ENCODE peak calls at places on chromosomes 6 and 20, in four cellular contexts. B, K, Q and G are unnamed samples.

GRCh38 chr6:168387426-168387825 is 53.6 kb upstream of the SMOC2 start:
- DNase-seq in B (no peak), K (no peak), Q (no peak), G (no peak)

GRCh38 chr6:111989743-111990142 is 64.2 kb upstream of the CCN6 start:
- DNase-seq in B (no peak), K (no peak), Q (no peak), G (no peak)

GRCh38 chr20:5900908-5901307 is 49.4 kb downstream of the TRMT6 start:
- DNase-seq in B (no peak), K (no peak), Q (no peak), G (no peak)

GRCh38 chr6:12818324-12818723 is 101.8 kb downstream of the PHACTR1 start:
- DNase-seq in B (no peak), K (no peak), Q (no peak), G (no peak)

GRCh38 chr6:27472182-27472616 is 706 bp downstream of the ZNF184 start:
- DNase-seq in B (peak), K (peak), Q (peak), G (peak)

GRCh38 chr20:38751360-38751976 is 3.2 kb downstream of the ACTR5 start:
- DNase-seq in B (peak), K (peak), Q (peak), G (peak)

GRCh38 chr20:56626367-56627121 is 2.6 kb upstream of the TFAP2C start:
- DNase-seq in B (no peak), K (peak), Q (no peak), G (peak)

GRCh38 chr6:22631101-22631500 is 61.7 kb downstream of the HDGFL1 start:
- DNase-seq in B (no peak), K (no peak), Q (no peak), G (no peak)

GRCh38 chr6:16271415-16271814 is 33.0 kb downstream of the GMPR start:
- DNase-seq in B (no peak), K (no peak), Q (no peak), G (no peak)

GRCh38 chr20:58716476-58717277 is 24.1 kb downstream of the NPEPL1 start:
- DNase-seq in B (peak), K (no peak), Q (no peak), G (no peak)

GRCh38 chr20:44646023-44646640 is 5.4 kb downstream of the ADA start:
- DNase-seq in B (no peak), K (no peak), Q (no peak), G (no peak)

GRCh38 chr20:59253779-59254319 is 46.6 kb upstream of the EDN3 start:
- DNase-seq in B (no peak), K (no peak), Q (no peak), G (no peak)

GRCh38 chr20:5168582-5169396 is 42.0 kb downstream of the CDS2 start:
- DNase-seq in B (no peak), K (no peak), Q (no peak), G (no peak)

GRCh38 chr6:31351734-31352496 is 5.1 kb downstream of the HLA-B start:
- DNase-seq in B (no peak), K (no peak), Q (no peak), G (no peak)

GRCh38 chr6:151847064-151847463 is 39.6 kb downstream of the ESR1 start:
- DNase-seq in B (peak), K (no peak), Q (no peak), G (no peak)

GRCh38 chr6:34536251-34536958 is 19.7 kb downstream of the SPDEF start:
- DNase-seq in B (no peak), K (no peak), Q (no peak), G (no peak)

GRCh38 chr6:143183735-143184134 is 123.0 kb downstream of the AIG1 start:
- DNase-seq in B (no peak), K (no peak), Q (no peak), G (no peak)

GRCh38 chr6:30883743-30884520 is at the start of gene DDR1:
- DNase-seq in B (peak), K (peak), Q (no peak), G (no peak)

GRCh38 chr6:106369739-106370138 is 9.2 kb downstream of the CRYBG1 start:
- DNase-seq in B (no peak), K (no peak), Q (no peak), G (no peak)

GRCh38 chr6:73706971-73707370 is 11.0 kb downstream of the CD109 start:
- DNase-seq in B (no peak), K (no peak), Q (no peak), G (no peak)

GRCh38 chr20:24872291-24873014 is 76.6 kb upstream of the CST7 start:
- DNase-seq in B (no peak), K (no peak), Q (no peak), G (no peak)

GRCh38 chr20:57217802-57218201 is 48.6 kb downstream of the BMP7 start:
- DNase-seq in B (no peak), K (no peak), Q (no peak), G (no peak)

GRCh38 chr20:14609328-14610221 is 272.2 kb upstream of the FLRT3 start:
- DNase-seq in B (peak), K (no peak), Q (no peak), G (no peak)

GRCh38 chr6:113564401-113565161 is 292.6 kb upstream of the MARCKS start:
- DNase-seq in B (peak), K (no peak), Q (no peak), G (no peak)

GRCh38 chr6:135990437-135990836 is 138.9 kb downstream of the PDE7B start:
- DNase-seq in B (no peak), K (no peak), Q (no peak), G (no peak)

GRCh38 chr6:85498596-85499258 is 48.8 kb downstream of the NT5E start:
- DNase-seq in B (peak), K (no peak), Q (no peak), G (peak)

DNA sequence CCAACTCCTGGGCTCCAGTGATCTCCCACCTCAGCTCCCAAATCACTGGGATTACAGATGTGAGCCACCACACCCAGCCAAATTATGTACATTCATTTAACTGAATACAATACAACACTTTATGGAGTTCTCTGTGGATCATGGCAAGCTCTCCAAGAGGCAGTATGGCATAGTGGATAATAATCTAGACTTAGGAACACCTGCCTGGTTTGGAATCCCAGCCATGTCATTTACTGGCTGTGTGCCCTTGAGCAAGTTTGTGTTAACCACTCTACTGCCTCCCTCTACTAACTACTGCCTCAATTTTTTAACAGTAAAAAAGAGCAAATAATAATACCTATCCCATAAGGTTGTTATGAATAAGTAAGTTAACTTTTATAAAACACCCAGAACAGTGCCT is 1.9 kb upstream of the ETV7 start:
- DNase-seq in B (no peak), K (no peak), Q (no peak), G (no peak)
- TF ChIP-seq TCF7L2 in B (no peak), K (no peak), Q (no peak), G (no peak)

DNA sequence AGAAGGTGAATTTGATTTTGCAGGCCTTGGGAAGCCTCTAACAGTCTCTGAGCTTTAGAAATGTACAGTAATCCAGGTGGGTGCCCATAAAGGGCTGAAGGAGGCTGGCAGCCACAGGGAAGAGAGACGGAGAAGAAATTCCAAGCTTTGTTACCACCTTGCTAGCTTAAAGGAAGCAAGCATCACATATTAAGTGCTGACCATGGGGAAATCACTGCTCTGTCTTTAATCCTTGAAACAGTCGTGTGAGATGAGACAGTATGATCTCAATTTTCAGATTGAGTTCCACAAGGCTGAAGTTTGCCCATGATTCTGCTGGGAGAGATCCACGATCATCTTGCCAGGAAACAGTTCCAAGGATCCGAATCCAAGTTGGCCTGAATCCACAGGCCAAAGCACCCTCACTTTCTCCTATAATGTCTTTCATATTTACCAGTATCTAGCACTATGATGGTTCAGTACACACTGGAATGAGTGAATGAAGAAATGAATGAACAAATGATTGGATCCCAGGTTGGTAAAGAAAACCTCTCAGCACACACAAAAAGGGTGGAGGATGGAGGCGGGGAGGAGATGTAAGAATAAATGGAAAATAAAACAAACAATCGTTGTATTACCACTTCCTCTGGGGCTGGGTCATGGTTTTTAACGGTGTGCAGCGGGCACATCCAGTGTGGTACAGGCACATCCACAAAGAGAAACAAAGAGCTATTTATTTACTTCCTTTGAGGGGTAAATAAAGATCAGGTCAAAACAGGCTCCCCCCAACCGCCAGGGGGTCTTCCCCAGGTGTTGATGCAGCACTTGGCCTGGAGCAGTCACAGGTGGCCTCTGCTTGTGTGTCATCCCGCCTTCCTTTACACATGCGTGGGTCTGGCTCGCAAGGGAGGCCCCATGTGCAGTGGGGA is 28.2 kb upstream of the TAF8 start:
- DNase-seq in B (no peak), K (no peak), Q (no peak), G (no peak)
- TF ChIP-seq TCF7L2 in B (no peak), K (no peak), Q (no peak), G (no peak)

GRCh38 chr6:162580619-162581018 is 146.9 kb downstream of the PRKN start:
- DNase-seq in B (peak), K (no peak), Q (no peak), G (no peak)

GRCh38 chr6:162572240-162572639 is 155.3 kb downstream of the PRKN start:
- DNase-seq in B (no peak), K (no peak), Q (no peak), G (no peak)

DNA sequence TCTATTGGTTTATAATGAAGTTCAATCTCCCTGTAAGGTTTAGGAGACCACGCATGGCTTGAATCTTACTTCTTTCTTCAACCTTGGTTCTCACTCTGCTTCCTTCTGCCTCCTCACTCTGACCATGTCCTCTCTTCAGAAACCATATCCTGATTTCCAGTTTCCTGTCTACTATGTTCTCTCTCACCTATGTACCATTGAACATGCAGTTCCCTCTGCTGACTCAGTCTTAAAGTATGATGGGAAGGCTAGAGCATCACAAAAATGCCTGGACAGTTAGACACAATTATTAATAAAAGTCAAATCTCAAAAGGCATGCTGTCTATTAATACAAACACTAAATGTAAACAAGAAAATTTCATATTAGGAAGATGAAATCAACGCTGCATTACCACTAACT is 151.6 kb downstream of the PRKN start:
- DNase-seq in B (no peak), K (no peak), Q (no peak), G (no peak)
- TF ChIP-seq TCF7L2 in B (no peak), K (no peak), Q (no peak), G (no peak)

DNA sequence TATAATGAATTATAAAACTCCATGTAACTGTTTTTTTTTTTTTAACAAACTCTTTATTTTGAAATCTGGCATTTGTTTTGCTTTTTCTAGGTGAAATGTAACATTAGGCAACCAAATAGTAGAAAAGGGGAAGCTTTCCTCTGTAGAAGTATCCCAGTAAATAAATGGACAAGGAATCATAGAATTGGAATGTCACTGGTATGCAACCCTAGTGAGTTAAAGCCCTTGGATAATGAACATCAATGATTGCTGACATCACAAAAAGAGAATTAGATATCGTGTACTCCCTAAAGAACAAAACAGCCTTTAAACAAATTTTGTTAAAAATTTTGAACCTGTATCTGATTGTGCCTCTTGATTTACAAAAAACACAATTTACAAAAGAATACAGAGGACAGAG is 93.9 kb upstream of the OGFRL1 start:
- DNase-seq in B (no peak), K (no peak), Q (no peak), G (no peak)
- TF ChIP-seq TCF7L2 in B (no peak), K (no peak), Q (no peak), G (no peak)

GRCh38 chr6:6008648-6009421 is 2.1 kb upstream of the NRN1 start:
- DNase-seq in B (peak), K (peak), Q (no peak), G (peak)
- TF ChIP-seq TCF7L2 in B (no peak), K (no peak), Q (no peak), G (no peak)

DNA sequence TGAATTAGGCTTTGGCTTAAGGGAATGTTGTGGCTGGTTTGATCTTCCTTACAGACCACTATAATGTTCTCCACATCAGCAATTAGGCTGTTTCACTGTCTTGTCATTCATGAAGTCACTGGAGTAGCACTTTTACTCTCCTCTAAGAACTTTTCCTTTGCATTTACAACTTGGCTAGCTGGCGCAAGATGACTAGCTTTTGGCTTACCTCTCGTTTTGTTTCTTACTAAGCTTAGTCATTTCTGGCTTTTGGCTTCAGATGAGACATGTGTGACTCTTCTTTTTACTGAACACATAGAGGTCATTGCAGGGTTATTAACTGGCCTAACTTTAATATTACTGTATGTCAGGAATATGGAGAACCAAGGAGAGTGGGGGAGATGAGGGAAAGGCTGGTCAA is 143.2 kb downstream of the PTCHD4 start:
- DNase-seq in B (no peak), K (no peak), Q (no peak), G (no peak)
- TF ChIP-seq TCF7L2 in B (no peak), K (no peak), Q (no peak), G (no peak)